ENCODE peak calls at places on chromosomes 7 and 10, in ten cellular contexts. One of them, this sample, is unnamed.

GRCh38 chr10:12708921-12709320 is 292.6 kb downstream of the CCDC3 start:
- DNase-seq in MV-4-11: no peak
- DNase-seq in astrocyte of the spinal cord: peak; percentile 64
- DNase-seq in activated T-helper 1 cell treated with anti-CD3 and anti-CD28 coated beads, Interleukin-12 subunit alpha, Interleukin-12 subunit beta, Interleukin-2, Interleukin-4 antibody, amounts not matched to agents 30 ng/mL and 10 ng/mL and 1 ng/mL, durations not matched to agents 14 hours and 24 hours and 36 hours: no peak
- DNase-seq in CD4-positive, CD25-positive, alpha-beta regulatory T cell: no peak
- DNase-seq in right cardiac atrium: no peak
- DNase-seq in prostate gland: no peak
- DNase-seq in NCI-H748 treated with DMSO at 0.1 percent for 48 hours: no peak
- DNase-seq in GM12892: no peak
- DNase-seq in T-helper 17 cell: no peak
- DNase-seq in this sample: no peak

GRCh38 chr10:110209926-110210662 is 2.7 kb downstream of the MXI1 start:
- DNase-seq in MV-4-11: peak; percentile 0
- DNase-seq in astrocyte of the spinal cord: peak; percentile 45
- DNase-seq in activated T-helper 1 cell treated with anti-CD3 and anti-CD28 coated beads, Interleukin-12 subunit alpha, Interleukin-12 subunit beta, Interleukin-2, Interleukin-4 antibody, amounts not matched to agents 30 ng/mL and 10 ng/mL and 1 ng/mL, durations not matched to agents 14 hours and 24 hours and 36 hours: peak; percentile 48
- DNase-seq in CD4-positive, CD25-positive, alpha-beta regulatory T cell: peak; percentile 46
- DNase-seq in right cardiac atrium: peak; percentile 60
- DNase-seq in prostate gland: peak; percentile 23
- DNase-seq in NCI-H748 treated with DMSO at 0.1 percent for 48 hours: peak; percentile 22
- DNase-seq in GM12892: no peak
- DNase-seq in T-helper 17 cell: peak; percentile 56
- DNase-seq in this sample: peak; percentile 49

GRCh38 chr10:77556990-77557601 is 80.5 kb downstream of the KCNMA1 start:
- DNase-seq in MV-4-11: no peak
- DNase-seq in astrocyte of the spinal cord: no peak
- DNase-seq in activated T-helper 1 cell treated with anti-CD3 and anti-CD28 coated beads, Interleukin-12 subunit alpha, Interleukin-12 subunit beta, Interleukin-2, Interleukin-4 antibody, amounts not matched to agents 30 ng/mL and 10 ng/mL and 1 ng/mL, durations not matched to agents 14 hours and 24 hours and 36 hours: no peak
- DNase-seq in CD4-positive, CD25-positive, alpha-beta regulatory T cell: no peak
- DNase-seq in right cardiac atrium: no peak
- DNase-seq in prostate gland: peak; percentile 44
- DNase-seq in NCI-H748 treated with DMSO at 0.1 percent for 48 hours: no peak
- DNase-seq in GM12892: no peak
- DNase-seq in T-helper 17 cell: no peak
- DNase-seq in this sample: no peak

GRCh38 chr10:122373713-122374112 is 795 bp upstream of the PLEKHA1 start:
- DNase-seq in MV-4-11: no peak
- DNase-seq in astrocyte of the spinal cord: peak; percentile 28
- DNase-seq in activated T-helper 1 cell treated with anti-CD3 and anti-CD28 coated beads, Interleukin-12 subunit alpha, Interleukin-12 subunit beta, Interleukin-2, Interleukin-4 antibody, amounts not matched to agents 30 ng/mL and 10 ng/mL and 1 ng/mL, durations not matched to agents 14 hours and 24 hours and 36 hours: no peak
- DNase-seq in CD4-positive, CD25-positive, alpha-beta regulatory T cell: no peak
- DNase-seq in right cardiac atrium: no peak
- DNase-seq in prostate gland: peak; percentile 39
- DNase-seq in NCI-H748 treated with DMSO at 0.1 percent for 48 hours: no peak
- DNase-seq in GM12892: no peak
- DNase-seq in T-helper 17 cell: no peak
- DNase-seq in this sample: no peak

GRCh38 chr10:69449841-69450240 is 1.4 kb upstream of the TSPAN15 start:
- DNase-seq in MV-4-11: peak; percentile 53
- DNase-seq in astrocyte of the spinal cord: peak; percentile 23
- DNase-seq in activated T-helper 1 cell treated with anti-CD3 and anti-CD28 coated beads, Interleukin-12 subunit alpha, Interleukin-12 subunit beta, Interleukin-2, Interleukin-4 antibody, amounts not matched to agents 30 ng/mL and 10 ng/mL and 1 ng/mL, durations not matched to agents 14 hours and 24 hours and 36 hours: peak; percentile 36
- DNase-seq in CD4-positive, CD25-positive, alpha-beta regulatory T cell: peak; percentile 78
- DNase-seq in right cardiac atrium: peak; percentile 51
- DNase-seq in prostate gland: no peak
- DNase-seq in NCI-H748 treated with DMSO at 0.1 percent for 48 hours: no peak
- DNase-seq in GM12892: no peak
- DNase-seq in T-helper 17 cell: peak; percentile 32
- DNase-seq in this sample: peak; percentile 26

GRCh38 chr10:110681023-110681681 is 37.0 kb downstream of the RBM20 start:
- DNase-seq in MV-4-11: no peak
- DNase-seq in astrocyte of the spinal cord: peak; percentile 31
- DNase-seq in activated T-helper 1 cell treated with anti-CD3 and anti-CD28 coated beads, Interleukin-12 subunit alpha, Interleukin-12 subunit beta, Interleukin-2, Interleukin-4 antibody, amounts not matched to agents 30 ng/mL and 10 ng/mL and 1 ng/mL, durations not matched to agents 14 hours and 24 hours and 36 hours: no peak
- DNase-seq in CD4-positive, CD25-positive, alpha-beta regulatory T cell: peak; percentile 26
- DNase-seq in right cardiac atrium: no peak
- DNase-seq in prostate gland: peak; percentile 10
- DNase-seq in NCI-H748 treated with DMSO at 0.1 percent for 48 hours: peak; percentile 0
- DNase-seq in GM12892: peak; percentile 29
- DNase-seq in T-helper 17 cell: no peak
- DNase-seq in this sample: no peak

GRCh38 chr10:64537931-64538330 is 1016.7 kb downstream of the REEP3 start:
- DNase-seq in MV-4-11: no peak
- DNase-seq in astrocyte of the spinal cord: no peak
- DNase-seq in activated T-helper 1 cell treated with anti-CD3 and anti-CD28 coated beads, Interleukin-12 subunit alpha, Interleukin-12 subunit beta, Interleukin-2, Interleukin-4 antibody, amounts not matched to agents 30 ng/mL and 10 ng/mL and 1 ng/mL, durations not matched to agents 14 hours and 24 hours and 36 hours: no peak
- DNase-seq in CD4-positive, CD25-positive, alpha-beta regulatory T cell: no peak
- DNase-seq in right cardiac atrium: no peak
- DNase-seq in prostate gland: no peak
- DNase-seq in NCI-H748 treated with DMSO at 0.1 percent for 48 hours: no peak
- DNase-seq in GM12892: no peak
- DNase-seq in T-helper 17 cell: no peak
- DNase-seq in this sample: no peak

GRCh38 chr7:111282626-111283025 is 191.7 kb downstream of the LRRN3 start:
- DNase-seq in MV-4-11: no peak
- DNase-seq in astrocyte of the spinal cord: no peak
- DNase-seq in activated T-helper 1 cell treated with anti-CD3 and anti-CD28 coated beads, Interleukin-12 subunit alpha, Interleukin-12 subunit beta, Interleukin-2, Interleukin-4 antibody, amounts not matched to agents 30 ng/mL and 10 ng/mL and 1 ng/mL, durations not matched to agents 14 hours and 24 hours and 36 hours: no peak
- DNase-seq in CD4-positive, CD25-positive, alpha-beta regulatory T cell: no peak
- DNase-seq in right cardiac atrium: no peak
- DNase-seq in prostate gland: no peak
- DNase-seq in NCI-H748 treated with DMSO at 0.1 percent for 48 hours: no peak
- DNase-seq in GM12892: no peak
- DNase-seq in T-helper 17 cell: no peak
- DNase-seq in this sample: no peak

GRCh38 chr10:73907841-73908517 is 3.0 kb upstream of the PLAU start:
- DNase-seq in MV-4-11: peak; percentile 100
- DNase-seq in astrocyte of the spinal cord: peak; percentile 86
- DNase-seq in activated T-helper 1 cell treated with anti-CD3 and anti-CD28 coated beads, Interleukin-12 subunit alpha, Interleukin-12 subunit beta, Interleukin-2, Interleukin-4 antibody, amounts not matched to agents 30 ng/mL and 10 ng/mL and 1 ng/mL, durations not matched to agents 14 hours and 24 hours and 36 hours: no peak
- DNase-seq in CD4-positive, CD25-positive, alpha-beta regulatory T cell: no peak
- DNase-seq in right cardiac atrium: peak; percentile 67
- DNase-seq in prostate gland: no peak
- DNase-seq in NCI-H748 treated with DMSO at 0.1 percent for 48 hours: no peak
- DNase-seq in GM12892: no peak
- DNase-seq in T-helper 17 cell: no peak
- DNase-seq in this sample: no peak

GRCh38 chr7:81501220-81501619 is 268.6 kb downstream of the HGF start:
- DNase-seq in MV-4-11: no peak
- DNase-seq in astrocyte of the spinal cord: peak; percentile 62
- DNase-seq in activated T-helper 1 cell treated with anti-CD3 and anti-CD28 coated beads, Interleukin-12 subunit alpha, Interleukin-12 subunit beta, Interleukin-2, Interleukin-4 antibody, amounts not matched to agents 30 ng/mL and 10 ng/mL and 1 ng/mL, durations not matched to agents 14 hours and 24 hours and 36 hours: no peak
- DNase-seq in CD4-positive, CD25-positive, alpha-beta regulatory T cell: no peak
- DNase-seq in right cardiac atrium: no peak
- DNase-seq in prostate gland: no peak
- DNase-seq in NCI-H748 treated with DMSO at 0.1 percent for 48 hours: no peak
- DNase-seq in GM12892: no peak
- DNase-seq in T-helper 17 cell: no peak
- DNase-seq in this sample: no peak

GRCh38 chr10:124350806-124351205 is 67.9 kb downstream of the OAT start:
- DNase-seq in MV-4-11: no peak
- DNase-seq in astrocyte of the spinal cord: no peak
- DNase-seq in activated T-helper 1 cell treated with anti-CD3 and anti-CD28 coated beads, Interleukin-12 subunit alpha, Interleukin-12 subunit beta, Interleukin-2, Interleukin-4 antibody, amounts not matched to agents 30 ng/mL and 10 ng/mL and 1 ng/mL, durations not matched to agents 14 hours and 24 hours and 36 hours: no peak
- DNase-seq in CD4-positive, CD25-positive, alpha-beta regulatory T cell: no peak
- DNase-seq in right cardiac atrium: no peak
- DNase-seq in prostate gland: no peak
- DNase-seq in NCI-H748 treated with DMSO at 0.1 percent for 48 hours: no peak
- DNase-seq in GM12892: no peak
- DNase-seq in T-helper 17 cell: no peak
- DNase-seq in this sample: no peak

GRCh38 chr10:36574212-36574611 is 551.2 kb upstream of the ANKRD30A start:
- DNase-seq in MV-4-11: no peak
- DNase-seq in astrocyte of the spinal cord: peak; percentile 58
- DNase-seq in activated T-helper 1 cell treated with anti-CD3 and anti-CD28 coated beads, Interleukin-12 subunit alpha, Interleukin-12 subunit beta, Interleukin-2, Interleukin-4 antibody, amounts not matched to agents 30 ng/mL and 10 ng/mL and 1 ng/mL, durations not matched to agents 14 hours and 24 hours and 36 hours: no peak
- DNase-seq in CD4-positive, CD25-positive, alpha-beta regulatory T cell: no peak
- DNase-seq in right cardiac atrium: no peak
- DNase-seq in prostate gland: no peak
- DNase-seq in NCI-H748 treated with DMSO at 0.1 percent for 48 hours: no peak
- DNase-seq in GM12892: no peak
- DNase-seq in T-helper 17 cell: no peak
- DNase-seq in this sample: no peak

GRCh38 chr10:77029684-77030407 is 607.8 kb downstream of the KCNMA1 start:
- DNase-seq in MV-4-11: peak; percentile 3
- DNase-seq in astrocyte of the spinal cord: no peak
- DNase-seq in activated T-helper 1 cell treated with anti-CD3 and anti-CD28 coated beads, Interleukin-12 subunit alpha, Interleukin-12 subunit beta, Interleukin-2, Interleukin-4 antibody, amounts not matched to agents 30 ng/mL and 10 ng/mL and 1 ng/mL, durations not matched to agents 14 hours and 24 hours and 36 hours: no peak
- DNase-seq in CD4-positive, CD25-positive, alpha-beta regulatory T cell: no peak
- DNase-seq in right cardiac atrium: no peak
- DNase-seq in prostate gland: no peak
- DNase-seq in NCI-H748 treated with DMSO at 0.1 percent for 48 hours: no peak
- DNase-seq in GM12892: no peak
- DNase-seq in T-helper 17 cell: no peak
- DNase-seq in this sample: no peak

GRCh38 chr10:114022292-114022691 is 21.4 kb upstream of the ADRB1 start:
- DNase-seq in MV-4-11: no peak
- DNase-seq in astrocyte of the spinal cord: peak; percentile 19
- DNase-seq in activated T-helper 1 cell treated with anti-CD3 and anti-CD28 coated beads, Interleukin-12 subunit alpha, Interleukin-12 subunit beta, Interleukin-2, Interleukin-4 antibody, amounts not matched to agents 30 ng/mL and 10 ng/mL and 1 ng/mL, durations not matched to agents 14 hours and 24 hours and 36 hours: no peak
- DNase-seq in CD4-positive, CD25-positive, alpha-beta regulatory T cell: no peak
- DNase-seq in right cardiac atrium: peak; percentile 74
- DNase-seq in prostate gland: no peak
- DNase-seq in NCI-H748 treated with DMSO at 0.1 percent for 48 hours: no peak
- DNase-seq in GM12892: no peak
- DNase-seq in T-helper 17 cell: no peak
- DNase-seq in this sample: no peak

GRCh38 chr7:41051525-41051924 is 651.4 kb downstream of the INHBA start:
- DNase-seq in MV-4-11: no peak
- DNase-seq in astrocyte of the spinal cord: peak; percentile 19
- DNase-seq in activated T-helper 1 cell treated with anti-CD3 and anti-CD28 coated beads, Interleukin-12 subunit alpha, Interleukin-12 subunit beta, Interleukin-2, Interleukin-4 antibody, amounts not matched to agents 30 ng/mL and 10 ng/mL and 1 ng/mL, durations not matched to agents 14 hours and 24 hours and 36 hours: no peak
- DNase-seq in CD4-positive, CD25-positive, alpha-beta regulatory T cell: no peak
- DNase-seq in right cardiac atrium: no peak
- DNase-seq in prostate gland: no peak
- DNase-seq in NCI-H748 treated with DMSO at 0.1 percent for 48 hours: no peak
- DNase-seq in GM12892: no peak
- DNase-seq in T-helper 17 cell: no peak
- DNase-seq in this sample: no peak

GRCh38 chr7:41544241-41544640 is 158.6 kb downstream of the INHBA start:
- DNase-seq in MV-4-11: peak; percentile 16
- DNase-seq in astrocyte of the spinal cord: no peak
- DNase-seq in activated T-helper 1 cell treated with anti-CD3 and anti-CD28 coated beads, Interleukin-12 subunit alpha, Interleukin-12 subunit beta, Interleukin-2, Interleukin-4 antibody, amounts not matched to agents 30 ng/mL and 10 ng/mL and 1 ng/mL, durations not matched to agents 14 hours and 24 hours and 36 hours: no peak
- DNase-seq in CD4-positive, CD25-positive, alpha-beta regulatory T cell: no peak
- DNase-seq in right cardiac atrium: no peak
- DNase-seq in prostate gland: no peak
- DNase-seq in NCI-H748 treated with DMSO at 0.1 percent for 48 hours: no peak
- DNase-seq in GM12892: no peak
- DNase-seq in T-helper 17 cell: no peak
- DNase-seq in this sample: no peak

GRCh38 chr7:158495256-158495655 is 92.4 kb downstream of the PTPRN2 start:
- DNase-seq in MV-4-11: no peak
- DNase-seq in astrocyte of the spinal cord: no peak
- DNase-seq in activated T-helper 1 cell treated with anti-CD3 and anti-CD28 coated beads, Interleukin-12 subunit alpha, Interleukin-12 subunit beta, Interleukin-2, Interleukin-4 antibody, amounts not matched to agents 30 ng/mL and 10 ng/mL and 1 ng/mL, durations not matched to agents 14 hours and 24 hours and 36 hours: no peak
- DNase-seq in CD4-positive, CD25-positive, alpha-beta regulatory T cell: no peak
- DNase-seq in right cardiac atrium: no peak
- DNase-seq in prostate gland: no peak
- DNase-seq in NCI-H748 treated with DMSO at 0.1 percent for 48 hours: no peak
- DNase-seq in GM12892: no peak
- DNase-seq in T-helper 17 cell: no peak
- DNase-seq in this sample: no peak

GRCh38 chr10:43259248-43259980 is 7.5 kb downstream of the RASGEF1A start:
- DNase-seq in MV-4-11: no peak
- DNase-seq in astrocyte of the spinal cord: no peak
- DNase-seq in activated T-helper 1 cell treated with anti-CD3 and anti-CD28 coated beads, Interleukin-12 subunit alpha, Interleukin-12 subunit beta, Interleukin-2, Interleukin-4 antibody, amounts not matched to agents 30 ng/mL and 10 ng/mL and 1 ng/mL, durations not matched to agents 14 hours and 24 hours and 36 hours: no peak
- DNase-seq in CD4-positive, CD25-positive, alpha-beta regulatory T cell: no peak
- DNase-seq in right cardiac atrium: no peak
- DNase-seq in prostate gland: no peak
- DNase-seq in NCI-H748 treated with DMSO at 0.1 percent for 48 hours: no peak
- DNase-seq in GM12892: peak; percentile 22
- DNase-seq in T-helper 17 cell: no peak
- DNase-seq in this sample: no peak

GRCh38 chr10:30371954-30372353 is 22.9 kb upstream of the MTPAP start:
- DNase-seq in MV-4-11: no peak
- DNase-seq in astrocyte of the spinal cord: peak; percentile 26
- DNase-seq in activated T-helper 1 cell treated with anti-CD3 and anti-CD28 coated beads, Interleukin-12 subunit alpha, Interleukin-12 subunit beta, Interleukin-2, Interleukin-4 antibody, amounts not matched to agents 30 ng/mL and 10 ng/mL and 1 ng/mL, durations not matched to agents 14 hours and 24 hours and 36 hours: no peak
- DNase-seq in CD4-positive, CD25-positive, alpha-beta regulatory T cell: no peak
- DNase-seq in right cardiac atrium: no peak
- DNase-seq in prostate gland: no peak
- DNase-seq in NCI-H748 treated with DMSO at 0.1 percent for 48 hours: no peak
- DNase-seq in GM12892: no peak
- DNase-seq in T-helper 17 cell: no peak
- DNase-seq in this sample: no peak

GRCh38 chr10:68275600-68276126 is 43.8 kb upstream of the ATOH7 start:
- DNase-seq in MV-4-11: no peak
- DNase-seq in astrocyte of the spinal cord: no peak
- DNase-seq in activated T-helper 1 cell treated with anti-CD3 and anti-CD28 coated beads, Interleukin-12 subunit alpha, Interleukin-12 subunit beta, Interleukin-2, Interleukin-4 antibody, amounts not matched to agents 30 ng/mL and 10 ng/mL and 1 ng/mL, durations not matched to agents 14 hours and 24 hours and 36 hours: no peak
- DNase-seq in CD4-positive, CD25-positive, alpha-beta regulatory T cell: no peak
- DNase-seq in right cardiac atrium: no peak
- DNase-seq in prostate gland: no peak
- DNase-seq in NCI-H748 treated with DMSO at 0.1 percent for 48 hours: no peak
- DNase-seq in GM12892: no peak
- DNase-seq in T-helper 17 cell: no peak
- DNase-seq in this sample: no peak

GRCh38 chr7:71264005-71264404 is 132.1 kb downstream of the GALNT17 start:
- DNase-seq in MV-4-11: no peak
- DNase-seq in astrocyte of the spinal cord: no peak
- DNase-seq in activated T-helper 1 cell treated with anti-CD3 and anti-CD28 coated beads, Interleukin-12 subunit alpha, Interleukin-12 subunit beta, Interleukin-2, Interleukin-4 antibody, amounts not matched to agents 30 ng/mL and 10 ng/mL and 1 ng/mL, durations not matched to agents 14 hours and 24 hours and 36 hours: no peak
- DNase-seq in CD4-positive, CD25-positive, alpha-beta regulatory T cell: no peak
- DNase-seq in right cardiac atrium: no peak
- DNase-seq in prostate gland: no peak
- DNase-seq in NCI-H748 treated with DMSO at 0.1 percent for 48 hours: no peak
- DNase-seq in GM12892: no peak
- DNase-seq in T-helper 17 cell: no peak
- DNase-seq in this sample: no peak

GRCh38 chr7:132300599-132300998 is 275.7 kb downstream of the PLXNA4 start:
- DNase-seq in MV-4-11: no peak
- DNase-seq in astrocyte of the spinal cord: no peak
- DNase-seq in activated T-helper 1 cell treated with anti-CD3 and anti-CD28 coated beads, Interleukin-12 subunit alpha, Interleukin-12 subunit beta, Interleukin-2, Interleukin-4 antibody, amounts not matched to agents 30 ng/mL and 10 ng/mL and 1 ng/mL, durations not matched to agents 14 hours and 24 hours and 36 hours: no peak
- DNase-seq in CD4-positive, CD25-positive, alpha-beta regulatory T cell: no peak
- DNase-seq in right cardiac atrium: peak; percentile 58
- DNase-seq in prostate gland: no peak
- DNase-seq in NCI-H748 treated with DMSO at 0.1 percent for 48 hours: no peak
- DNase-seq in GM12892: no peak
- DNase-seq in T-helper 17 cell: no peak
- DNase-seq in this sample: no peak

GRCh38 chr10:97542169-97543024 is 30.2 kb upstream of the ANKRD2 start:
- DNase-seq in MV-4-11: peak; percentile 46
- DNase-seq in astrocyte of the spinal cord: peak; percentile 97
- DNase-seq in activated T-helper 1 cell treated with anti-CD3 and anti-CD28 coated beads, Interleukin-12 subunit alpha, Interleukin-12 subunit beta, Interleukin-2, Interleukin-4 antibody, amounts not matched to agents 30 ng/mL and 10 ng/mL and 1 ng/mL, durations not matched to agents 14 hours and 24 hours and 36 hours: no peak
- DNase-seq in CD4-positive, CD25-positive, alpha-beta regulatory T cell: no peak
- DNase-seq in right cardiac atrium: peak; percentile 86
- DNase-seq in prostate gland: peak; percentile 60
- DNase-seq in NCI-H748 treated with DMSO at 0.1 percent for 48 hours: no peak
- DNase-seq in GM12892: no peak
- DNase-seq in T-helper 17 cell: no peak
- DNase-seq in this sample: no peak

GRCh38 chr10:98892523-98892922 is 343.1 kb downstream of the HPSE2 start:
- DNase-seq in MV-4-11: peak; percentile 25
- DNase-seq in astrocyte of the spinal cord: no peak
- DNase-seq in activated T-helper 1 cell treated with anti-CD3 and anti-CD28 coated beads, Interleukin-12 subunit alpha, Interleukin-12 subunit beta, Interleukin-2, Interleukin-4 antibody, amounts not matched to agents 30 ng/mL and 10 ng/mL and 1 ng/mL, durations not matched to agents 14 hours and 24 hours and 36 hours: no peak
- DNase-seq in CD4-positive, CD25-positive, alpha-beta regulatory T cell: no peak
- DNase-seq in right cardiac atrium: no peak
- DNase-seq in prostate gland: no peak
- DNase-seq in NCI-H748 treated with DMSO at 0.1 percent for 48 hours: no peak
- DNase-seq in GM12892: no peak
- DNase-seq in T-helper 17 cell: no peak
- DNase-seq in this sample: no peak

GRCh38 chr10:86253171-86254072 is 113.2 kb downstream of the GRID1 start:
- DNase-seq in MV-4-11: peak; percentile 32
- DNase-seq in astrocyte of the spinal cord: no peak
- DNase-seq in activated T-helper 1 cell treated with anti-CD3 and anti-CD28 coated beads, Interleukin-12 subunit alpha, Interleukin-12 subunit beta, Interleukin-2, Interleukin-4 antibody, amounts not matched to agents 30 ng/mL and 10 ng/mL and 1 ng/mL, durations not matched to agents 14 hours and 24 hours and 36 hours: no peak
- DNase-seq in CD4-positive, CD25-positive, alpha-beta regulatory T cell: no peak
- DNase-seq in right cardiac atrium: no peak
- DNase-seq in prostate gland: no peak
- DNase-seq in NCI-H748 treated with DMSO at 0.1 percent for 48 hours: no peak
- DNase-seq in GM12892: no peak
- DNase-seq in T-helper 17 cell: no peak
- DNase-seq in this sample: no peak

GRCh38 chr10:82497451-82497850 is 622.5 kb downstream of the NRG3 start:
- DNase-seq in MV-4-11: no peak
- DNase-seq in astrocyte of the spinal cord: no peak
- DNase-seq in activated T-helper 1 cell treated with anti-CD3 and anti-CD28 coated beads, Interleukin-12 subunit alpha, Interleukin-12 subunit beta, Interleukin-2, Interleukin-4 antibody, amounts not matched to agents 30 ng/mL and 10 ng/mL and 1 ng/mL, durations not matched to agents 14 hours and 24 hours and 36 hours: no peak
- DNase-seq in CD4-positive, CD25-positive, alpha-beta regulatory T cell: no peak
- DNase-seq in right cardiac atrium: no peak
- DNase-seq in prostate gland: no peak
- DNase-seq in NCI-H748 treated with DMSO at 0.1 percent for 48 hours: no peak
- DNase-seq in GM12892: no peak
- DNase-seq in T-helper 17 cell: no peak
- DNase-seq in this sample: no peak

GRCh38 chr7:99111591-99111990 is 32.3 kb downstream of the SMURF1 start:
- DNase-seq in MV-4-11: no peak
- DNase-seq in astrocyte of the spinal cord: no peak
- DNase-seq in activated T-helper 1 cell treated with anti-CD3 and anti-CD28 coated beads, Interleukin-12 subunit alpha, Interleukin-12 subunit beta, Interleukin-2, Interleukin-4 antibody, amounts not matched to agents 30 ng/mL and 10 ng/mL and 1 ng/mL, durations not matched to agents 14 hours and 24 hours and 36 hours: no peak
- DNase-seq in CD4-positive, CD25-positive, alpha-beta regulatory T cell: no peak
- DNase-seq in right cardiac atrium: no peak
- DNase-seq in prostate gland: no peak
- DNase-seq in NCI-H748 treated with DMSO at 0.1 percent for 48 hours: no peak
- DNase-seq in GM12892: no peak
- DNase-seq in T-helper 17 cell: no peak
- DNase-seq in this sample: no peak

GRCh38 chr7:2529161-2530075 is 9.8 kb downstream of the LFNG start:
- DNase-seq in MV-4-11: peak; percentile 95
- DNase-seq in astrocyte of the spinal cord: peak; percentile 60
- DNase-seq in activated T-helper 1 cell treated with anti-CD3 and anti-CD28 coated beads, Interleukin-12 subunit alpha, Interleukin-12 subunit beta, Interleukin-2, Interleukin-4 antibody, amounts not matched to agents 30 ng/mL and 10 ng/mL and 1 ng/mL, durations not matched to agents 14 hours and 24 hours and 36 hours: peak; percentile 60
- DNase-seq in CD4-positive, CD25-positive, alpha-beta regulatory T cell: peak; percentile 84
- DNase-seq in right cardiac atrium: peak; percentile 75
- DNase-seq in prostate gland: no peak
- DNase-seq in NCI-H748 treated with DMSO at 0.1 percent for 48 hours: no peak
- DNase-seq in GM12892: peak; percentile 63
- DNase-seq in T-helper 17 cell: no peak
- DNase-seq in this sample: peak; percentile 59